ENCODE peak calls at places on chromosomes 3 and 15, in nine cellular contexts. S, O, M, A, E, J, L, P and K are unnamed samples.

GRCh38 chr3:13461169-13462124 is 18.7 kb upstream of the HDAC11 start:
- DNase-seq in S (peak; percentile 55), O (no peak), J (no peak), P (no peak), M (peak; percentile 84), E (no peak), A (peak; percentile 39), L (no peak), K (peak; percentile 72)

GRCh38 chr15:73190189-73190601 is 137.9 kb downstream of the NEO1 start:
- DNase-seq in L (no peak), P (no peak), S (no peak), J (no peak), A (no peak), O (no peak), E (no peak), M (no peak), K (no peak)

GRCh38 chr3:104359546-104359945 is 1007.2 kb upstream of the ALCAM start:
- DNase-seq in S (no peak), M (no peak), O (peak; percentile 84), L (no peak), P (no peak), J (no peak), A (no peak), E (no peak), K (peak; percentile 96)

GRCh38 chr15:100859970-100860828 is 19.4 kb upstream of the ALDH1A3 start:
- DNase-seq in O (no peak), M (no peak), L (no peak), J (no peak), S (no peak), A (no peak), E (no peak), P (no peak), K (no peak)

GRCh38 chr15:84772031-84772430 is 23.6 kb downstream of the ZNF592 start:
- DNase-seq in L (no peak), A (no peak), S (no peak), M (no peak), P (no peak), O (no peak), E (no peak), J (no peak), K (no peak)

GRCh38 chr15:66126057-66126855 is 127.3 kb downstream of the MEGF11 start:
- DNase-seq in M (peak; percentile 31), A (no peak), P (no peak), E (no peak), O (no peak), J (no peak), L (peak; percentile 20), S (no peak), K (no peak)

GRCh38 chr3:13276438-13277129 is 143.5 kb downstream of the NUP210 start:
- DNase-seq in J (no peak), O (no peak), A (no peak), E (no peak), L (no peak), M (no peak), S (no peak), P (no peak), K (no peak)

GRCh38 chr15:100764778-100765457 is 114.7 kb upstream of the ALDH1A3 start:
- DNase-seq in A (no peak), O (no peak), J (peak; percentile 24), E (no peak), L (no peak), P (peak; percentile 17), M (no peak), S (no peak), K (no peak)

GRCh38 chr3:182618085-182618732 is 175.1 kb upstream of the ATP11B start:
- DNase-seq in J (no peak), E (no peak), L (peak; percentile 20), A (no peak), S (no peak), O (no peak), P (peak; percentile 76), M (peak; percentile 15), K (peak; percentile 47)

GRCh38 chr3:124395584-124396340 is 334.5 kb upstream of the UMPS start:
- DNase-seq in L (no peak), A (no peak), S (no peak), E (no peak), M (no peak), O (no peak), P (peak; percentile 35), J (no peak), K (no peak)

GRCh38 chr3:55461896-55462295 is 25.2 kb downstream of the WNT5A start:
- DNase-seq in O (peak; percentile 71), P (no peak), L (no peak), A (no peak), M (no peak), E (no peak), S (no peak), J (no peak), K (peak; percentile 63)

GRCh38 chr15:98866503-98866902 is 141.1 kb downstream of the PGPEP1L start:
- DNase-seq in S (no peak), P (no peak), J (no peak), O (no peak), M (no peak), L (no peak), E (no peak), A (no peak), K (peak; percentile 67)

GRCh38 chr15:78167227-78167888 is 18.2 kb downstream of the IDH3A start:
- DNase-seq in A (no peak), E (no peak), M (no peak), J (no peak), S (no peak), O (no peak), L (no peak), P (no peak), K (peak; percentile 16)

GRCh38 chr15:66750609-66751008 is 48.6 kb downstream of the SMAD6 start:
- DNase-seq in J (no peak), A (no peak), O (no peak), P (no peak), M (no peak), L (no peak), S (no peak), E (no peak), K (no peak)

GRCh38 chr3:49900491-49901153 is 3.1 kb downstream of the MST1R start:
- DNase-seq in M (no peak), L (no peak), S (peak; percentile 71), O (peak; percentile 14), E (no peak), J (no peak), P (no peak), A (no peak), K (peak; percentile 94)

GRCh38 chr3:5187920-5188418 is 462 bp downstream of the EDEM1 start:
- DNase-seq in A (no peak), M (peak; percentile 53), S (peak; percentile 49), P (no peak), O (no peak), L (no peak), J (no peak), E (no peak), K (peak; percentile 55)

GRCh38 chr3:185469542-185469941 is 29.3 kb downstream of the TMEM41A start:
- DNase-seq in M (no peak), O (no peak), P (no peak), A (no peak), J (no peak), S (no peak), L (no peak), E (no peak), K (no peak)